ENCODE peak calls at places on chromosomes 1 and 21, in nine cellular contexts. N is IMR-90, Q is heart left ventricle, V is coronary artery, Y is cardiac fibroblast, F is A549, E is K562, J is astrocyte of the spinal cord, M is heart right ventricle. K is an unnamed sample.

GRCh38 chr1:114764689-114765088 is 6.9 kb upstream of the CSDE1 start:
- DNase-seq in J (no peak), E (no peak), Q (no peak), N (no peak), Y (no peak), V (no peak), M (no peak), F (no peak), K (no peak)

GRCh38 chr1:233625510-233625981 is 11.6 kb downstream of the KCNK1 start:
- DNase-seq in Y (no peak), J (no peak), F (no peak), M (no peak), N (no peak), E (peak; percentile 56), V (no peak), Q (no peak), K (no peak)

GRCh38 chr1:184222561-184223157 is 164.2 kb upstream of the C1orf21 start:
- DNase-seq in F (peak; percentile 49), M (peak; percentile 56), N (peak; percentile 55), E (peak; percentile 71), Q (peak; percentile 42), J (peak; percentile 23), V (no peak), Y (peak; percentile 68), K (peak; percentile 65)

GRCh38 chr1:197801684-197802083 is 26.4 kb upstream of the DENND1B start:
- DNase-seq in E (no peak), J (no peak), F (no peak), Q (no peak), M (no peak), N (no peak), V (no peak), Y (no peak), K (no peak)

GRCh38 chr1:27241677-27242076 is 7.2 kb downstream of the WDTC1 start:
- DNase-seq in Y (no peak), Q (no peak), J (no peak), N (no peak), E (no peak), V (no peak), M (no peak), F (no peak), K (no peak)

GRCh38 chr1:245129321-245129720 is 25.5 kb upstream of the KIF26B start:
- DNase-seq in Y (no peak), J (no peak), Q (no peak), E (no peak), F (no peak), M (no peak), N (no peak), V (no peak), K (no peak)

GRCh38 chr21:34994646-34995631 is 54.2 kb downstream of the RUNX1 start:
- DNase-seq in V (no peak), E (peak; percentile 43), J (no peak), Q (no peak), M (no peak), N (no peak), F (no peak), Y (no peak), K (no peak)

GRCh38 chr21:37530901-37531351 is 164.4 kb downstream of the DYRK1A start:
- DNase-seq in V (no peak), M (no peak), J (no peak), Y (no peak), Q (no peak), E (no peak), F (no peak), N (no peak), K (no peak)

GRCh38 chr1:100445565-100445964 is 92.4 kb upstream of the GPR88 start:
- DNase-seq in N (no peak), Q (no peak), E (no peak), Y (no peak), M (no peak), F (no peak), V (no peak), J (no peak), K (no peak)

GRCh38 chr1:228014235-228014930 is 7.6 kb downstream of the WNT3A start:
- DNase-seq in M (no peak), Y (peak; percentile 61), F (no peak), V (peak; percentile 46), E (no peak), Q (peak; percentile 44), J (peak; percentile 18), N (peak; percentile 38), K (peak; percentile 39)

GRCh38 chr1:165257969-165258459 is 98.5 kb downstream of the LMX1A start:
- DNase-seq in N (peak; percentile 17), Y (peak; percentile 49), M (peak; percentile 62), F (peak; percentile 65), E (peak; percentile 78), Q (peak; percentile 74), V (no peak), J (peak; percentile 4), K (peak; percentile 38)

GRCh38 chr1:9867408-9868243 is 42.4 kb downstream of the CTNNBIP1 start:
- DNase-seq in E (peak; percentile 92), M (peak; percentile 70), V (peak; percentile 80), Y (peak; percentile 76), Q (peak; percentile 80), J (peak; percentile 57), F (peak; percentile 57), N (peak; percentile 57), K (peak; percentile 79)

GRCh38 chr1:55073187-55073916 is 34.0 kb downstream of the PCSK9 start:
- DNase-seq in Q (no peak), V (no peak), M (no peak), F (no peak), Y (no peak), J (no peak), E (no peak), N (no peak), K (no peak)

GRCh38 chr1:29121516-29121937 is 2.2 kb downstream of the TMEM200B start:
- DNase-seq in Y (no peak), M (no peak), J (peak; percentile 6), E (no peak), V (no peak), F (no peak), Q (peak; percentile 32), N (no peak), K (no peak)

GRCh38 chr1:212671342-212672031 is 28.2 kb downstream of the BATF3 start:
- DNase-seq in E (no peak), F (peak; percentile 34), M (peak; percentile 32), J (peak; percentile 84), V (peak; percentile 68), Y (peak; percentile 46), N (peak; percentile 69), Q (peak; percentile 50), K (peak; percentile 31)

GRCh38 chr1:26112407-26112775 is 767 bp downstream of the PDIK1L start:
- DNase-seq in F (no peak), Q (no peak), Y (no peak), V (no peak), N (no peak), E (peak; percentile 2), M (no peak), J (no peak), K (no peak)

GRCh38 chr21:45555557-45556301 is 13.5 kb upstream of the SLC19A1 start:
- DNase-seq in F (peak; percentile 91), V (peak; percentile 89), Q (peak; percentile 78), M (no peak), J (no peak), N (peak; percentile 86), E (peak; percentile 89), Y (peak; percentile 90), K (peak; percentile 83)
- TF ChIP-seq CTCF in F (peak; percentile 73), V (peak; percentile 21), Q (no peak), M (peak; percentile 72), J (no peak), N (peak; percentile 97), E (peak; percentile 98), Y (peak; percentile 98), K (peak; percentile 79)

GRCh38 chr1:178867670-178868069 is 3.2 kb downstream of the ANGPTL1 start:
- DNase-seq in J (peak; percentile 43), Y (peak; percentile 73), V (no peak), M (no peak), N (peak; percentile 4), E (no peak), F (no peak), Q (no peak), K (peak; percentile 64)
- H3K4me3 ChIP-seq in J (peak overlapping the region; percentile 8), Y (peak overlapping the region; percentile 8), V (peak overlapping the region; percentile 67), M (no peak overlapping the region), N (no peak overlapping the region), E (no peak overlapping the region), F (peak overlapping the region; percentile 29), Q (peak overlapping the region; percentile 49), K (peak overlapping the region; percentile 39)

DNA sequence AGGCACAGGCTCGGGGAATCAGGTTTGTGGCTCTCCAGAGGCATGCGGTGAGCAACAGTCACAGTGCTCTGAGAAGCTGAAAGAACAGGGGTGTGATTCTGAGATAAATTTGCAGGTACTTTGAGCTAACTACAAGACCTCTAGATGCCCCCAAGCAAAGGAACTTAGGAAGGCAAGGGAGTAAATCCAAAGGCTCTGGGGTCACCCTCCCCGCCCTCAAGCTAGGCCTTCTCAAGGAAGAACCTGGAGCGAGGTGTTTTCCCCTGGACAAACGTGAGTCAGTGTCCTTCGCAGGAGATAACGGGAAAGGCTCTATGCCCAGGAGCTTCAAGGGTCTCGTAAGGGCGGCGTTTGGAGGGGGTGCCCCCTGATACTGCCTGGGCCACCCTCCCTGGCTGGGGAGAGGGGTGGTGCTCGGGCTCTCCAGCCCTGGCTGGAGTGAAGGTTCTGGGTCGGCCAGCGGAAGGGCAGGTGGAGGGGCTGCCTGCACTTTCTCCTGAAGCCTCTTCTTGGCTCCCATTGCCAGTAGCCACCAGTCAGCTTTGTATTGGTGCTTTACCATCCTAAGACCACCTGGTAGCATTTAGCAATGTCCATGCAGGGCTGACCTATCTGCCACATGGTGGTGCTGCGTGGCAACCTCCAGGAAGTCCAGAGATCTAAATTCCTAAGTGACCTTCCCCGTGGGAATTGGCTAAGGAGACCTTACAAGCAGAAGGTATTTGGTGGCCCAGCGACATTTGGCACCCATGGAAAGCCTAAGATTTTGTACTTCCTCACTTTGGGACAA is 44.0 kb downstream of the GPR161 start:
- DNase-seq in M (no peak), E (peak; percentile 41), Y (peak; percentile 55), Q (no peak), J (no peak), F (peak; percentile 61), N (no peak), V (peak; percentile 69), K (peak; percentile 30)
- TF ChIP-seq CTCF in M (no peak), E (peak; percentile 43), Y (peak; percentile 41), Q (peak; percentile 24), J (peak; percentile 45), F (peak; percentile 43), N (peak; percentile 30), V (no peak), K (peak; percentile 46)

GRCh38 chr1:117092594-117092993 is 29.0 kb downstream of the TRIM45 start:
- DNase-seq in M (no peak), V (no peak), Q (no peak), J (no peak), N (no peak), Y (no peak), E (no peak), F (no peak), K (no peak)
- H3K4me3 ChIP-seq in M (no peak overlapping the region), V (no peak overlapping the region), Q (no peak overlapping the region), J (no peak overlapping the region), N (no peak overlapping the region), Y (no peak overlapping the region), E (no peak overlapping the region), F (no peak overlapping the region), K (no peak overlapping the region)

K was measured in choroid plexus epithelial cell.